ENCODE peak calls at places on chromosomes 1 and 21, in six cellular contexts. B, O, T, J, V and G are unnamed samples.
A peak's percentile ranks its signal among the peaks of the same experiment; 100 is the strongest.

GRCh38 chr1:177310326-177310725 is 139.6 kb downstream of the BRINP2 start:
- DNase-seq in B (no peak), O (no peak), T (no peak), J (no peak), V (no peak), G (no peak)

GRCh38 chr1:239954836-239955235 is 136.8 kb upstream of the FMN2 start:
- DNase-seq in B (no peak), O (no peak), T (no peak), J (no peak), V (no peak), G (no peak)

GRCh38 chr21:43298546-43299440 is 128.1 kb downstream of the SIK1 start:
- DNase-seq in B (no peak), O (no peak), T (peak; percentile 52), J (peak; percentile 38), V (no peak), G (no peak)

GRCh38 chr1:44513111-44513510 is 108.1 kb downstream of the RNF220 start:
- DNase-seq in B (no peak), O (no peak), T (no peak), J (no peak), V (no peak), G (no peak)

GRCh38 chr21:45306832-45307571 is 19.3 kb upstream of the POFUT2 start:
- DNase-seq in B (peak; percentile 92), O (peak; percentile 85), T (peak; percentile 96), J (peak; percentile 72), V (peak; percentile 93), G (no peak)

GRCh38 chr1:27391511-27392095 is 819 bp upstream of the GPR3 start:
- DNase-seq in B (peak; percentile 71), O (peak; percentile 47), T (peak; percentile 86), J (no peak), V (no peak), G (no peak)

GRCh38 chr1:46174448-46175231 is at the start of gene TSPAN1:
- DNase-seq in B (no peak), O (peak; percentile 50), T (peak; percentile 73), J (no peak), V (no peak), G (no peak)

GRCh38 chr1:9476790-9477463 is 62.3 kb upstream of the SLC25A33 start:
- DNase-seq in B (no peak), O (no peak), T (no peak), J (no peak), V (peak; percentile 12), G (no peak)

GRCh38 chr1:47592296-47592975 is 154.6 kb downstream of the FOXD2 start:
- DNase-seq in B (no peak), O (no peak), T (no peak), J (no peak), V (no peak), G (no peak)

GRCh38 chr1:200072636-200073285 is 45.3 kb downstream of the NR5A2 start:
- DNase-seq in B (no peak), O (no peak), T (no peak), J (no peak), V (no peak), G (peak; percentile 9)

GRCh38 chr1:220274122-220274855 is 2.0 kb upstream of the RAB3GAP2 start:
- DNase-seq in B (no peak), O (no peak), T (no peak), J (peak; percentile 52), V (no peak), G (no peak)

GRCh38 chr1:244869364-244869827 is 5.1 kb upstream of the HNRNPU start:
- DNase-seq in B (no peak), O (no peak), T (no peak), J (no peak), V (no peak), G (no peak)

GRCh38 chr21:29526545-29526944 is 227.8 kb downstream of the BACH1 start:
- DNase-seq in B (no peak), O (no peak), T (no peak), J (no peak), V (no peak), G (peak; percentile 12)

GRCh38 chr1:118788372-118788955 is 199.7 kb downstream of the TBX15 start:
- DNase-seq in B (no peak), O (no peak), T (peak; percentile 77), J (no peak), V (peak; percentile 91), G (no peak)

GRCh38 chr1:96309783-96310182 is 411.8 kb upstream of the PTBP2 start:
- DNase-seq in B (peak; percentile 19), O (no peak), T (no peak), J (no peak), V (peak; percentile 76), G (no peak)

GRCh38 chr21:34369741-34370140 is 5.6 kb upstream of the SMIM11 start:
- DNase-seq in B (no peak), O (no peak), T (no peak), J (no peak), V (no peak), G (no peak)

GRCh38 chr1:55064071-55064581 is 24.8 kb downstream of the PCSK9 start:
- DNase-seq in B (no peak), O (no peak), T (peak; percentile 78), J (no peak), V (no peak), G (peak; percentile 51)

GRCh38 chr1:26546819-26547218 is 17.3 kb downstream of the RPS6KA1 start:
- DNase-seq in B (no peak), O (no peak), T (no peak), J (no peak), V (no peak), G (no peak)

GRCh38 chr1:18965206-18966173 is 9.0 kb upstream of the IFFO2 start:
- DNase-seq in B (no peak), O (no peak), T (peak; percentile 27), J (no peak), V (no peak), G (no peak)

GRCh38 chr21:26920055-26920454 is 46.8 kb downstream of the ADAMTS5 start:
- DNase-seq in B (no peak), O (no peak), T (no peak), J (no peak), V (no peak), G (no peak)

GRCh38 chr1:14994841-14995437 is 158.6 kb upstream of the TMEM51 start:
- DNase-seq in B (no peak), O (no peak), T (no peak), J (no peak), V (no peak), G (no peak)

GRCh38 chr1:91603409-91603808 is 102.8 kb downstream of the CDC7 start:
- DNase-seq in B (no peak), O (no peak), T (peak; percentile 77), J (no peak), V (no peak), G (no peak)

GRCh38 chr1:207941664-207942063 is 30.7 kb upstream of the CD34 start:
- DNase-seq in B (peak; percentile 92), O (peak; percentile 85), T (peak; percentile 84), J (peak; percentile 60), V (peak; percentile 25), G (no peak)

GRCh38 chr1:160549665-160550006 is 26.6 kb upstream of the SLAMF6 start:
- DNase-seq in B (no peak), O (no peak), T (no peak), J (no peak), V (no peak), G (no peak)

GRCh38 chr1:160548183-160548582 is 25.1 kb upstream of the SLAMF6 start:
- DNase-seq in B (no peak), O (no peak), T (no peak), J (no peak), V (no peak), G (no peak)

GRCh38 chr1:160548960-160549664 is 26.1 kb upstream of the SLAMF6 start:
- DNase-seq in B (no peak), O (no peak), T (no peak), J (no peak), V (no peak), G (peak; percentile 94)

GRCh38 chr1:160552425-160552824 is 26.9 kb downstream of the CD84 start:
- DNase-seq in B (no peak), O (no peak), T (no peak), J (no peak), V (no peak), G (no peak)

DNA sequence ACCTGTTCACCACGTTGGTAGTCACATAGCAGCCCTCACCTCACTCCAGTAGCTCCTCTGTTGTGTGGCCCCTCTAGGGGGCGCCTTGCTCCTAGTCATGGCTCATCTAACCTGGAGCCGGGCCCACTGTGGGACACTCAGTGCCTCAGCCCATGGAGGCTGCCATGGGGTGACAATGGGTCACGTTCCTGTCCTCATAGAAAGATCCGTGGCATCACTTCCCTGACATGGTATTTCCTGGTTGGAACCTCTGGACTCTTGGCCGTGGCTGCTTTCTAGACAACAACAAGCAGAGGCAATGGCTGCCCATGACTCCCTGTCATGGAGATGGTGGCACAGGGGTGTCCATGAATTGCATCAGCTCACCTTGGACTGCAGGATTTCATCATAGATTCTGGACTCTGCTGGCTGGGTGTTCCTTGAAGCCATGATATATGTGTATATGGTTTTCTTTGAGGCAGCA is 27.5 kb upstream of the SLAMF6 start:
- DNase-seq in B (no peak), O (no peak), T (no peak), J (peak; percentile 62), V (no peak), G (peak; percentile 67)
- TF ChIP-seq CTCF in B (no peak), O (no peak), T (no peak), J (peak; percentile 27), V (no peak), G (peak; percentile 82)

DNA sequence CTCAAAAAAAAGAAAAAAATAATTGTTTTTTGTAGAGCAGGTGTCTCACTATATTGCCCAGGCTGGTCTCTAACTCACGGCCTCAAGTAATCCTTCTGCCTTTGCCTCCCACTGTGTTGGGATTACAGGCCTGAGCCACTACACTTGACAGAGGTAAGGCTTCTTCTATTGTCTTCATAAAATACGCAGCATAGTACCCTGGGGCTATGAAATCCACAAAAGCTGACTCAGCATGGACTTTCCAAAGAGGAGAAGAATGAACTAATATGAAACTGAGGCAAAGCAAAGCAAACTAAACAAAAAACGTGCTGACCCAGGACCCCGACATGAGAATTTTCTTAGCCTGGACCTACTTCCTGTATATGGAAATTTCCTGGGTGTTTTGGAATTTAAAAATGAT is 18.5 kb upstream of the ATP13A2 start:
- DNase-seq in B (no peak), O (no peak), T (no peak), J (no peak), V (no peak), G (no peak)
- H3K36me3 ChIP-seq in B (no peaks in the 10 kb centered on the region), O (peaks cover 88% of the 10 kb centered on the region), T (peaks cover 41% of the 10 kb centered on the region), J (peaks cover 85% of the 10 kb centered on the region), V (peaks cover 39% of the 10 kb centered on the region), G (peaks cover 91% of the 10 kb centered on the region)

DNA sequence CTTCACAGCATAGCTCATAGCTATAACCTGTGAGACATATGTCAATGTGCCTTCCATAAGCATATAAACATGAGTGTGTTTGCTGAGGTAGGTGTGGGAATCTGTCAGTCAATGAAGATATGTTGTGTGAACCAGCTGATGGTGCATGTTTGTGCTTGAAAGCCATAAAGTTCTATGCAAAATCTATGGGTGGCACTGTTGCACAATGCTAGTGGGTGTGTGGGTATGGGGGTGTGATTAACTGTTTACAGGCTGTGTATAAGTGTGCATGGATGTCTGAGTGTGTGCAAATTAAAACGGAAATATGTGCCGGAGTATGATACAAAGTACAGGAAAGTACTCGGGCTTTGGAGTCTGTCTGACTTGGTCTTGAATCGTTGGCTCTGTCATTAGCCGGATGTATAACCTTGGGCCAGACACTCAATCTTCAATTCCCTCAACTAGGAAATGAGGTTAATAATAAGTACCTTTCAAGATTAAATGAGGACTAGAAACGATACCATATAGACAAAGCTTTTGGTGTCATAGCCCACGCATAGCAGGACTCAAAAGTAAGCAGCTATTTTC is 926 bp upstream of the ATP2B4 start:
- DNase-seq in B (no peak), O (no peak), T (no peak), J (no peak), V (peak; percentile 35), G (peak; percentile 77)
- TF ChIP-seq CTCF in B (peak; percentile 22), O (no peak), T (peak; percentile 53), J (peak; percentile 46), V (no peak), G (peak; percentile 78)

GRCh38 chr1:89286549-89287181 is 14.0 kb upstream of the GBP5 start:
- DNase-seq in B (no peak), O (no peak), T (no peak), J (no peak), V (no peak), G (no peak)
- H3K36me3 ChIP-seq in B (no peaks in the 10 kb centered on the region), O (no peaks in the 10 kb centered on the region), T (no peaks in the 10 kb centered on the region), J (no peaks in the 10 kb centered on the region), V (no peaks in the 10 kb centered on the region), G (no peaks in the 10 kb centered on the region)